ENCODE peak calls at places on chromosomes 12 and 14, in four cellular contexts. P, D, G and M are unnamed samples.

GRCh38 chr12:1741154-1741949 is 50.5 kb downstream of the ADIPOR2 start:
- DNase-seq in D (no peak), G (no peak), P (no peak), M (no peak)

GRCh38 chr14:98896476-98896875 is 375.5 kb downstream of the BCL11B start:
- DNase-seq in D (no peak), P (no peak), G (no peak), M (no peak)

GRCh38 chr12:108856428-108857157 is 790 bp downstream of the SSH1 start:
- DNase-seq in P (no peak), G (peak; percentile 52), D (peak; percentile 83), M (peak; percentile 71)

GRCh38 chr12:106369624-106370346 is 12.2 kb downstream of the POLR3B start:
- DNase-seq in P (no peak), G (no peak), D (no peak), M (peak; percentile 80)

GRCh38 chr12:26402648-26403047 is 207.3 kb downstream of the SSPN start:
- DNase-seq in P (peak; percentile 28), D (no peak), G (no peak), M (no peak)

GRCh38 chr14:91249841-91250616 is 5.5 kb upstream of the GPR68 start:
- DNase-seq in D (no peak), P (no peak), G (no peak), M (no peak)

GRCh38 chr12:11895421-11896064 is 175.2 kb upstream of the BCL2L14 start:
- DNase-seq in G (no peak), P (no peak), D (no peak), M (no peak)

GRCh38 chr14:100610511-100611217 is 23.4 kb upstream of the BEGAIN start:
- DNase-seq in G (no peak), P (no peak), D (no peak), M (no peak)

GRCh38 chr12:85253823-85254222 is 26.2 kb upstream of the ALX1 start:
- DNase-seq in D (no peak), P (no peak), G (no peak), M (no peak)

GRCh38 chr12:9127936-9128663 is 12.4 kb upstream of the A2M start:
- DNase-seq in G (no peak), D (no peak), P (no peak), M (no peak)

GRCh38 chr12:21502164-21502496 is 541 bp downstream of the GOLT1B start:
- DNase-seq in D (no peak), G (no peak), P (no peak), M (peak; percentile 38)

GRCh38 chr12:26275313-26276257 is 80.2 kb downstream of the SSPN start:
- DNase-seq in P (no peak), D (no peak), G (no peak), M (no peak)

GRCh38 chr12:48783432-48783831 is 5.5 kb downstream of the ADCY6 start:
- DNase-seq in P (no peak), G (no peak), D (no peak), M (no peak)

GRCh38 chr12:107779077-107779840 is 4.8 kb downstream of the ASCL4 start:
- DNase-seq in P (no peak), G (no peak), D (no peak), M (no peak)

GRCh38 chr14:34711169-34711568 is 3.2 kb downstream of the CFL2 start:
- DNase-seq in D (no peak), G (no peak), P (peak; percentile 32), M (peak; percentile 53)

GRCh38 chr12:105409881-105410471 is 79.5 kb downstream of the C12orf75 start:
- DNase-seq in G (no peak), D (peak; percentile 31), P (no peak), M (peak; percentile 84)

GRCh38 chr12:38586652-38587219 is 270.2 kb downstream of the ALG10B start:
- DNase-seq in P (no peak), G (no peak), D (no peak), M (no peak)

GRCh38 chr14:80491131-80491530 is 279.8 kb upstream of the DIO2 start:
- DNase-seq in G (no peak), P (no peak), D (peak; percentile 68), M (peak; percentile 54)

GRCh38 chr12:45703942-45704341 is 25.6 kb upstream of the ARID2 start:
- DNase-seq in D (no peak), G (no peak), P (no peak), M (no peak)

GRCh38 chr12:51244269-51244668 is 5.6 kb downstream of the DAZAP2 start:
- DNase-seq in G (no peak), D (no peak), P (no peak), M (no peak)

GRCh38 chr12:1517734-1518485 is 76.5 kb downstream of the FBXL14 start:
- DNase-seq in D (no peak), P (no peak), G (no peak), M (no peak)

GRCh38 chr12:207804-208203 is 6.2 kb downstream of the SLC6A12 start:
- DNase-seq in D (no peak), G (no peak), P (no peak), M (no peak)

GRCh38 chr14:52769889-52770288 is 21.5 kb downstream of the GNPNAT1 start:
- DNase-seq in P (no peak), D (no peak), G (no peak), M (no peak)

GRCh38 chr12:15527201-15527782 is 205.0 kb downstream of the PTPRO start:
- DNase-seq in P (no peak), G (no peak), D (peak; percentile 23), M (peak; percentile 50)

GRCh38 chr14:37709419-37710195 is 114.2 kb downstream of the TTC6 start:
- DNase-seq in D (no peak), P (no peak), G (no peak), M (no peak)

GRCh38 chr12:113130457-113131135 is 5.0 kb downstream of the RASAL1 start:
- DNase-seq in G (no peak), D (no peak), P (no peak), M (no peak)

GRCh38 chr14:76760331-76761197 is 704 bp upstream of the VASH1 start:
- DNase-seq in P (no peak), G (no peak), D (no peak), M (no peak)

GRCh38 chr12:105317942-105318614 is 12.4 kb upstream of the C12orf75 start:
- DNase-seq in G (no peak), D (no peak), P (no peak), M (no peak)

DNA sequence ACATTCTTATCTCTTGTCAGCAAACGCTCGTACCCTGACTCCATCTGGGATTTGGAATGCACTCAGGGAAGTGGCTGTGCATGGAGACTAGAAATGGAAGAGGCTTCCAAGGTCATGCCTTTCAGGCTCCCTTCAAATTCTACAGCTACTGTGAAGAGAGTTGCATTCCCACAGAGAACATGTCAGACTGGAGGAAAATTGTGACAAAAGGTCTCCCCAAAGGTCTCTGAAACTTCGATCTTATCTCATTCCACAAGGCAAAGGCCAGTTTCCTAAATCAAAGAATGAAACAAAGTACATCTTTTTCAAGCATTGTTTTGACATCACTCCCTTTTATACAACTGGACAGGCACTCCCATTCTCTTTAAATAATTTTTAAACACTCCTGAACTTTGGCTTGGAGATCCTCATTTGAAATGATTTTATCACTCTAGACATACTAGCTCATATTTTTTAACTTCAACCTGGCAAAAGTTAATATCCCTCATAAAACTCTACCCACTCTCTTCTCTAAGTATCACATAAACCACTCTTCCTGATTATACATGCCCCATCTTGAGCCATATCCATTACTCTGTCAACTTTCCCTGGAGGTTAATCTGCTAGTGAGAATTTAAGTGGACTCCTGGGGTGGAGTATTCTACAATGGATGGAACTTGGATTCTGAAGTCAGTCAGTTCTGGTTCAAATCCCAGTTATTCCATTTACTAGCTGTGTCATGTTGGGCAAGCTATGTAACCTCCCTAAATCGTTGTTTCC is 218.1 kb upstream of the HMGA2 start:
- DNase-seq in G (no peak), D (no peak), P (no peak), M (no peak)
- H3K27ac ChIP-seq in G (no peak overlapping the region), D (no peak overlapping the region), P (peak overlapping the region; percentile 92), M (no peak overlapping the region)

GRCh38 chr14:103090481-103091020 is 4.0 kb upstream of the EXOC3L4 start:
- DNase-seq in D (no peak), P (no peak), G (no peak), M (no peak)
- H3K4me3 ChIP-seq in D (peak overlapping the region; percentile 68), P (no peak overlapping the region), G (no peak overlapping the region), M (no peak overlapping the region)

GRCh38 chr14:88790501-88791251 is 2.1 kb downstream of the EML5 start:
- DNase-seq in G (no peak), D (no peak), P (no peak), M (no peak)

GRCh38 chr14:88793259-88793625 is 489 bp upstream of the EML5 start:
- DNase-seq in G (no peak), D (no peak), P (no peak), M (no peak)

GRCh38 chr14:88791252-88791621 is 1.5 kb downstream of the EML5 start:
- DNase-seq in P (no peak), D (no peak), G (no peak), M (no peak)

GRCh38 chr14:88791629-88792571 is 853 bp downstream of the EML5 start:
- DNase-seq in G (peak; percentile 22), D (no peak), P (no peak), M (no peak)

GRCh38 chr14:88792572-88793258 is at the start of gene EML5:
- DNase-seq in G (peak; percentile 82), P (no peak), D (peak; percentile 78), M (peak; percentile 67)
- TF ChIP-seq CTCF in G (no peak), P (peak; percentile 68), D (peak; percentile 52), M (peak; percentile 17)

DNA sequence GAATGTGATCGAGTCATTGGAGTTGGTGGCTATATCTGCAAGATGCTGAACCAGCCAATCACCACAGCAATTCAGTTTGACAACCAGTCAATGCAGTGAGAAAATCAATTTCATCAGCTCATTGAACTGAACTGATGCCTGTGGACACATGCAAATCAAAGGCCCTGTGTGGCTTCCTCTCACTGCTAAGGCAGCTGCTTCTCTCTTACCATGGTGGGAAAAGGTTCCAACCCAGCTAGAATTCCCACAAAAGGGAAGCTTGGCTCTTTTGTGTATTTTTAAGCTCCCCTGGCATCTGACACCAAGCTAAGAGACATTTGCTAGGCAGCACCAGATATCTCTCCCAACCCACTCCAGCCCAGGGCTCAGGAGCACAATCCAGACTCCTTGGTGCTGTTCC is 129.7 kb downstream of the GXYLT1 start:
- DNase-seq in D (no peak), P (no peak), G (no peak), M (no peak)
- H3K27ac ChIP-seq in D (no peak overlapping the region), P (no peak overlapping the region), G (no peak overlapping the region), M (no peak overlapping the region)

DNA sequence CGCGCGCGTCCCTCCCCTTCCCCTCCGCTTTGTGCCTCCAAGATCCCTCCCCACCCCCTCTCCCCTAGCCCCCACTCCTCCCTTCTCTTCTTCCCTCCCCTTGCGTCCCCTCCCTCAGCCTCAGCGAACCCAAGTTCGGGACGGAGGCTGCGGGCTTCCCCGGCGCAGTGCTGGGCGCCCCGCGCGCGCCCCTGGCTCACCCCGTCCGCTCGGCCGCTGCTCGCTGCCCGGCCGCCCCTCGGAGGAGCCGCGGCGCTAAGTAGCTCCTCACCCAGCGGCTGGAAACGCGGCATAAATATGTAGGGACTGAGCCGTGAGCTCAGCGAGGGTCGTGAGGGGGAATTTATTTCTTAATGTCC is at the start of gene NOS1:
- DNase-seq in D (no peak), G (no peak), P (no peak), M (no peak)
- H3K4me3 ChIP-seq in D (peak within 1 kb of the TSS; percentile 56), G (no peak within 1 kb of the TSS), P (peak within 1 kb of the TSS; percentile 79), M (peak within 1 kb of the TSS; percentile 19)

GRCh38 chr12:124381454-124382207 is 86.7 kb downstream of the RFLNA start:
- DNase-seq in P (no peak), D (peak; percentile 96), G (peak; percentile 92), M (peak; percentile 90)

GRCh38 chr12:124380793-124381453 is 86.0 kb downstream of the RFLNA start:
- DNase-seq in G (no peak), P (no peak), D (no peak), M (no peak)

GRCh38 chr12:124377981-124378509 is 83.2 kb downstream of the RFLNA start:
- DNase-seq in D (no peak), G (no peak), P (no peak), M (no peak)

GRCh38 chr12:124379379-124379937 is 84.6 kb downstream of the RFLNA start:
- DNase-seq in P (no peak), G (no peak), D (no peak), M (no peak)

GRCh38 chr12:124379938-124380754 is 85.3 kb downstream of the RFLNA start:
- DNase-seq in G (peak; percentile 81), D (peak; percentile 66), P (no peak), M (no peak)
- TF ChIP-seq CTCF in G (peak; percentile 58), D (peak; percentile 65), P (peak; percentile 7), M (peak; percentile 66)